ENCODE peak calls at places on chromosomes 12 and 14, in ten cellular contexts. L is activated gamma-delta T cell treated with Interleukin-2 at 50 U/mL for 16 hours; E is aorta; O is stimulated activated CD4-positive, alpha-beta T cell treated with anti-CD3 and anti-CD28 coated beads, Interleukin-12 subunit alpha, Interleukin-12 subunit beta, amount 100 ng/mL, for 48 hours; V is NCI-H187; B is endothelial cell; J is NCI-H460; X is stromal cell of bone marrow; I is amniotic stem cell; S is activated T-cell treated with anti-CD3 and anti-CD28 coated beads for 1 hour. F is an unnamed sample.

GRCh38 chr12:29858270-29858786 is 74.6 kb upstream of the TMTC1 start:
- DNase-seq in L (no peak), E (no peak), O (no peak), V (no peak), B (no peak), J (no peak), X (no peak), I (no peak), S (no peak), F (no peak)

GRCh38 chr14:93183596-93184317 is 940 bp downstream of the MOAP1 start:
- DNase-seq in L (no peak), E (no peak), O (no peak), V (no peak), B (no peak), J (no peak), X (no peak), I (no peak), S (no peak), F (no peak)

GRCh38 chr14:64705406-64706118 is 1.3 kb downstream of the PLEKHG3 start:
- DNase-seq in L (no peak), E (no peak), O (no peak), V (no peak), B (no peak), J (no peak), X (no peak), I (no peak), S (no peak), F (peak)

GRCh38 chr12:60539592-60539991 is 943.8 kb downstream of the SLC16A7 start:
- DNase-seq in L (no peak), E (no peak), O (no peak), V (no peak), B (no peak), J (peak), X (no peak), I (no peak), S (no peak), F (no peak)

GRCh38 chr12:28578361-28578760 is 388.1 kb downstream of the CCDC91 start:
- DNase-seq in L (no peak), E (no peak), O (no peak), V (no peak), B (no peak), J (no peak), X (no peak), I (no peak), S (no peak), F (no peak)

GRCh38 chr12:3252416-3252815 is 175.2 kb downstream of the TSPAN9 start:
- DNase-seq in L (no peak), E (peak), O (no peak), V (no peak), B (no peak), J (no peak), X (peak), I (no peak), S (no peak), F (no peak)

GRCh38 chr14:85058170-85058569 is 471.8 kb upstream of the FLRT2 start:
- DNase-seq in L (no peak), E (no peak), O (no peak), V (no peak), B (no peak), J (no peak), X (no peak), I (no peak), S (no peak), F (no peak)

GRCh38 chr14:73712540-73713141 is 1.5 kb downstream of the PNMA1 start:
- DNase-seq in L (no peak), E (no peak), O (peak), V (peak), B (no peak), J (no peak), X (no peak), I (no peak), S (no peak), F (peak)

GRCh38 chr14:23663711-23664110 is 27.5 kb downstream of the DHRS2 start:
- DNase-seq in L (no peak), E (no peak), O (no peak), V (no peak), B (no peak), J (no peak), X (no peak), I (no peak), S (no peak), F (no peak)

GRCh38 chr14:93114068-93114710 is 1.5 kb downstream of the ITPK1 start:
- DNase-seq in L (no peak), E (no peak), O (no peak), V (no peak), B (no peak), J (no peak), X (no peak), I (no peak), S (no peak), F (no peak)

GRCh38 chr12:26987634-26988424 is 26.4 kb downstream of the TM7SF3 start:
- DNase-seq in L (no peak), E (no peak), O (no peak), V (no peak), B (no peak), J (no peak), X (no peak), I (no peak), S (no peak), F (no peak)

GRCh38 chr14:99169776-99170356 is 102.1 kb downstream of the BCL11B start:
- DNase-seq in L (no peak), E (no peak), O (no peak), V (no peak), B (no peak), J (no peak), X (no peak), I (no peak), S (no peak), F (no peak)

GRCh38 chr12:65209655-65210043 is 40.3 kb downstream of the LEMD3 start:
- DNase-seq in L (no peak), E (no peak), O (no peak), V (no peak), B (no peak), J (no peak), X (no peak), I (no peak), S (no peak), F (no peak)

GRCh38 chr12:11805680-11806079 is 156.2 kb downstream of the ETV6 start:
- DNase-seq in L (no peak), E (no peak), O (no peak), V (no peak), B (no peak), J (no peak), X (no peak), I (no peak), S (no peak), F (no peak)

GRCh38 chr14:53409974-53410373 is 256.9 kb upstream of the DDHD1 start:
- DNase-seq in L (no peak), E (no peak), O (no peak), V (no peak), B (no peak), J (no peak), X (no peak), I (no peak), S (no peak), F (peak)

GRCh38 chr12:130104596-130105253 is 57.5 kb upstream of the FZD10 start:
- DNase-seq in L (no peak), E (no peak), O (no peak), V (no peak), B (no peak), J (no peak), X (no peak), I (no peak), S (no peak), F (no peak)

GRCh38 chr12:25585021-25585523 is 32.0 kb upstream of the LMNTD1 start:
- DNase-seq in L (no peak), E (no peak), O (no peak), V (no peak), B (no peak), J (no peak), X (peak), I (no peak), S (no peak), F (no peak)

GRCh38 chr12:509494-509893 is 49.8 kb downstream of the B4GALNT3 start:
- DNase-seq in L (no peak), E (no peak), O (no peak), V (no peak), B (no peak), J (no peak), X (no peak), I (no peak), S (no peak), F (no peak)

GRCh38 chr14:90288646-90289355 is 32.4 kb downstream of the PSMC1 start:
- DNase-seq in L (no peak), E (no peak), O (no peak), V (no peak), B (no peak), J (no peak), X (no peak), I (no peak), S (no peak), F (no peak)

GRCh38 chr14:73753887-73754880 is 40.0 kb upstream of the PNMA1 start:
- DNase-seq in L (no peak), E (peak), O (no peak), V (no peak), B (no peak), J (no peak), X (no peak), I (no peak), S (no peak), F (peak)

GRCh38 chr14:58243790-58244555 is 670 bp upstream of the PSMA3 start:
- DNase-seq in L (no peak), E (no peak), O (no peak), V (no peak), B (no peak), J (peak), X (no peak), I (no peak), S (no peak), F (no peak)

GRCh38 chr12:11916113-11916512 is 154.6 kb upstream of the BCL2L14 start:
- DNase-seq in L (no peak), E (no peak), O (no peak), V (no peak), B (no peak), J (no peak), X (no peak), I (no peak), S (no peak), F (no peak)

GRCh38 chr12:16454481-16454880 is 107.0 kb downstream of the MGST1 start:
- DNase-seq in L (no peak), E (no peak), O (no peak), V (no peak), B (no peak), J (no peak), X (no peak), I (no peak), S (no peak), F (no peak)

GRCh38 chr14:91396959-91397815 is 20.4 kb downstream of the CCDC88C start:
- DNase-seq in L (peak), E (no peak), O (peak), V (no peak), B (no peak), J (no peak), X (no peak), I (no peak), S (peak), F (no peak)

GRCh38 chr12:10395390-10395998 is 5.7 kb upstream of the KLRK1 start:
- DNase-seq in L (no peak), E (no peak), O (no peak), V (no peak), B (no peak), J (peak), X (peak), I (peak), S (no peak), F (peak)

GRCh38 chr14:67766035-67766680 is 50.2 kb downstream of the ZFYVE26 start:
- DNase-seq in L (no peak), E (peak), O (no peak), V (no peak), B (no peak), J (no peak), X (no peak), I (no peak), S (no peak), F (no peak)

GRCh38 chr12:96157427-96157826 is 36.7 kb upstream of the ELK3 start:
- DNase-seq in L (no peak), E (no peak), O (no peak), V (no peak), B (no peak), J (no peak), X (no peak), I (no peak), S (no peak), F (no peak)

F was measured in SJSA1.